ENCODE peak calls at places on chromosomes 4 and X, in six cellular contexts. G is HL-60; Z is left cardiac atrium; M is LHCN-M2; R is non-pigmented ciliary epithelial cell; I is stimulated activated CD8-positive, alpha-beta memory T cell treated with anti-CD3 and anti-CD28 coated beads, Interleukin-15, amount 100 ng/mL, for 48 hours. A is an unnamed sample.

GRCh38 chrX:40531056-40531826 is 49.5 kb upstream of the ATP6AP2 start:
- DNase-seq in G (no peak), R (no peak), I (no peak), M (no peak), Z (no peak), A (no peak)

GRCh38 chrX:46634577-46634976 is 61.0 kb downstream of the CHST7 start:
- DNase-seq in I (no peak), R (no peak), G (no peak), M (no peak), Z (no peak), A (no peak)

GRCh38 chrX:11888421-11888820 is 130.4 kb downstream of the MSL3 start:
- DNase-seq in R (no peak), G (no peak), Z (no peak), M (no peak), I (no peak), A (no peak)

GRCh38 chrX:38806875-38807601 is 5.8 kb downstream of the MID1IP1 start:
- DNase-seq in M (no peak), G (no peak), R (no peak), I (no peak), Z (no peak), A (no peak)

GRCh38 chr4:150130953-150131352 is 52.7 kb downstream of the DCLK2 start:
- DNase-seq in M (no peak), G (no peak), I (no peak), Z (no peak), R (no peak), A (no peak)

GRCh38 chr4:40909363-40909876 is 159.7 kb downstream of the NSUN7 start:
- DNase-seq in R (peak; percentile 67), M (peak; percentile 82), I (peak; percentile 31), Z (peak; percentile 36), G (no peak), A (no peak)

GRCh38 chr4:15130441-15130840 is 128.2 kb downstream of the CPEB2 start:
- DNase-seq in Z (no peak), I (no peak), R (no peak), M (peak; percentile 20), G (no peak), A (no peak)

GRCh38 chrX:108064613-108065012 is 19.7 kb downstream of the VSIG1 start:
- DNase-seq in Z (no peak), R (no peak), I (no peak), M (no peak), G (no peak), A (no peak)

GRCh38 chrX:37371578-37371981 is 22.4 kb downstream of the PRRG1 start:
- DNase-seq in I (no peak), M (peak; percentile 43), R (no peak), G (no peak), Z (no peak), A (no peak)

GRCh38 chr4:26185436-26185835 is 135.4 kb upstream of the RBPJ start:
- DNase-seq in Z (no peak), G (no peak), I (no peak), M (no peak), R (no peak), A (no peak)

GRCh38 chr4:114890773-114891172 is 222.6 kb downstream of the NDST4 start:
- DNase-seq in Z (no peak), M (no peak), G (peak; percentile 42), I (no peak), R (no peak), A (no peak)

GRCh38 chr4:147954850-147955249 is 223.0 kb downstream of the ARHGAP10 start:
- DNase-seq in R (no peak), Z (no peak), G (no peak), I (no peak), M (no peak), A (no peak)

GRCh38 chr4:3879681-3880594 is 113.8 kb downstream of the ADRA2C start:
- DNase-seq in I (no peak), R (no peak), G (no peak), M (no peak), Z (no peak), A (peak; percentile 16)

GRCh38 chr4:141711211-141711610 is 74.8 kb downstream of the IL15 start:
- DNase-seq in M (peak; percentile 24), Z (no peak), I (no peak), G (no peak), R (no peak), A (no peak)

GRCh38 chr4:78565971-78566372 is 14.4 kb downstream of the ANXA3 start:
- DNase-seq in Z (no peak), G (no peak), I (no peak), M (peak; percentile 46), R (no peak), A (no peak)

GRCh38 chr4:185512516-185512915 is 22.8 kb downstream of the PDLIM3 start:
- DNase-seq in R (peak; percentile 56), G (no peak), Z (no peak), M (peak; percentile 69), I (no peak), A (no peak)

GRCh38 chrX:129227376-129227775 is 295.9 kb downstream of the SMARCA1 start:
- DNase-seq in Z (no peak), R (no peak), I (no peak), M (no peak), G (no peak), A (no peak)

GRCh38 chrX:130082244-130083106 is 27.8 kb downstream of the ELF4 start:
- DNase-seq in R (no peak), I (peak; percentile 75), G (peak; percentile 70), Z (peak; percentile 48), M (no peak), A (peak; percentile 69)

GRCh38 chrX:154413142-154413541 is 1.8 kb downstream of the TAFAZZIN start:
- DNase-seq in M (no peak), R (no peak), Z (no peak), G (no peak), I (no peak), A (no peak)

GRCh38 chrX:48897157-48897620 is 379 bp downstream of the TIMM17B start:
- DNase-seq in M (peak; percentile 70), Z (peak; percentile 83), I (no peak), R (no peak), G (peak; percentile 59), A (no peak)

GRCh38 chr4:117447925-117448324 is 362.5 kb upstream of the TRAM1L1 start:
- DNase-seq in Z (no peak), G (no peak), M (no peak), I (no peak), R (no peak), A (no peak)

GRCh38 chr4:36332023-36332781 is 50.8 kb downstream of the DTHD1 start:
- DNase-seq in R (no peak), G (no peak), M (no peak), I (no peak), Z (no peak), A (no peak)

GRCh38 chr4:181525641-181526040 is 717.6 kb upstream of the TENM3 start:
- DNase-seq in R (no peak), M (no peak), I (no peak), Z (no peak), G (no peak), A (no peak)

GRCh38 chrX:104697264-104697663 is 131.3 kb downstream of the IL1RAPL2 start:
- DNase-seq in M (no peak), Z (no peak), R (no peak), I (no peak), G (no peak), A (no peak)

GRCh38 chr4:129218355-129218754 is 122.4 kb downstream of the C4orf33 start:
- DNase-seq in R (no peak), G (peak; percentile 3), M (peak; percentile 16), Z (no peak), I (no peak), A (no peak)

GRCh38 chrX:71532078-71532752 is 689 bp upstream of the OGT start:
- DNase-seq in G (no peak), M (peak; percentile 51), I (no peak), R (no peak), Z (no peak), A (peak; percentile 41)

GRCh38 chr4:7557447-7557846 is 122.7 kb upstream of the PSAPL1 start:
- DNase-seq in M (peak; percentile 76), G (no peak), I (no peak), Z (no peak), R (peak; percentile 55), A (no peak)

GRCh38 chr4:112517911-112518310 is 1.9 kb upstream of the NEUROG2 start:
- DNase-seq in M (no peak), R (no peak), Z (no peak), G (no peak), I (no peak), A (no peak)

GRCh38 chr4:109184421-109184956 is 118.0 kb downstream of the COL25A1 start:
- DNase-seq in G (no peak), Z (peak; percentile 42), I (no peak), R (no peak), M (no peak), A (no peak)

GRCh38 chr4:26945794-26946193 is 85.2 kb downstream of the STIM2 start:
- DNase-seq in M (no peak), I (no peak), G (no peak), R (no peak), Z (no peak), A (no peak)

GRCh38 chr4:19386786-19387185 is 864.9 kb upstream of the SLIT2 start:
- DNase-seq in Z (no peak), G (no peak), I (no peak), M (no peak), R (no peak), A (no peak)